ENCODE peak calls at places on chromosomes 11 and 22, in five cellular contexts. F is stimulated activated CD8-positive, alpha-beta memory T cell treated with anti-CD3 and anti-CD28 coated beads, Interleukin-15, amount 100 ng/mL, for 1 hour; D is anterior cingulate cortex; B is activated T-cell treated with anti-CD3 and anti-CD28 coated beads for 48 hours; Z is aorta. J is an unnamed sample.

GRCh38 chr11:130068986-130069683 is 559 bp upstream of the APLP2 start:
- DNase-seq in F (peak), D (peak), B (peak), Z (peak), J (no peak)

GRCh38 chr11:10674440-10674855 is 19.1 kb downstream of the IRAG1 start:
- DNase-seq in F (no peak), D (no peak), B (no peak), Z (no peak), J (no peak)

GRCh38 chr11:115178705-115179104 is 325.5 kb downstream of the CADM1 start:
- DNase-seq in F (no peak), D (no peak), B (no peak), Z (no peak), J (no peak)

GRCh38 chr11:111684259-111684658 is 81.9 kb downstream of the PPP2R1B start:
- DNase-seq in F (no peak), D (no peak), B (no peak), Z (no peak), J (no peak)

GRCh38 chr22:28171713-28172112 is 252.7 kb upstream of the PITPNB start:
- DNase-seq in F (no peak), D (no peak), B (no peak), Z (no peak), J (no peak)

GRCh38 chr11:46631676-46632075 is 14.3 kb downstream of the ATG13 start:
- DNase-seq in F (no peak), D (no peak), B (no peak), Z (no peak), J (no peak)

GRCh38 chr22:46457502-46458488 is 79.6 kb downstream of the CELSR1 start:
- DNase-seq in F (no peak), D (no peak), B (no peak), Z (peak), J (no peak)

GRCh38 chr11:13949876-13950275 is 12.6 kb upstream of the SPON1 start:
- DNase-seq in F (no peak), D (no peak), B (no peak), Z (no peak), J (no peak)

GRCh38 chr22:45608763-45609180 is 62.9 kb upstream of the ATXN10 start:
- DNase-seq in F (no peak), D (no peak), B (no peak), Z (no peak), J (no peak)

GRCh38 chr22:44628273-44628672 is 73.7 kb upstream of the PRR5 start:
- DNase-seq in F (no peak), D (no peak), B (no peak), Z (peak), J (no peak)

GRCh38 chr22:48574776-48575566 is 1252.7 kb downstream of the BRD1 start:
- DNase-seq in F (no peak), D (peak), B (peak), Z (no peak), J (no peak)

GRCh38 chr11:59551651-59552521 is 40.5 kb downstream of the OR4D9 start:
- DNase-seq in F (no peak), D (peak), B (no peak), Z (no peak), J (peak)

GRCh38 chr11:65559535-65559934 is 1.4 kb upstream of the LTBP3 start:
- DNase-seq in F (no peak), D (no peak), B (no peak), Z (no peak), J (no peak)

GRCh38 chr22:38792833-38793232 is 1.1 kb downstream of the DNAL4 start:
- DNase-seq in F (no peak), D (no peak), B (no peak), Z (no peak), J (no peak)

GRCh38 chr11:38130514-38130913 is 1532.5 kb upstream of the RAG2 start:
- DNase-seq in F (no peak), D (no peak), B (no peak), Z (no peak), J (no peak)

GRCh38 chr11:65150513-65151271 is 16.4 kb upstream of the SYVN1 start:
- DNase-seq in F (no peak), D (peak), B (peak), Z (peak), J (no peak)

GRCh38 chr11:122853971-122854446 is 15.7 kb downstream of the CRTAM start:
- DNase-seq in F (no peak), D (peak), B (no peak), Z (no peak), J (peak)

GRCh38 chr22:46531776-46532175 is 5.6 kb downstream of the CELSR1 start:
- DNase-seq in F (no peak), D (no peak), B (no peak), Z (no peak), J (no peak)

GRCh38 chr11:2348986-2349385 is 28.1 kb upstream of the CD81 start:
- DNase-seq in F (no peak), D (no peak), B (no peak), Z (no peak), J (peak)

GRCh38 chr11:27514558-27514957 is 8.0 kb upstream of the LIN7C start:
- DNase-seq in F (no peak), D (no peak), B (no peak), Z (no peak), J (no peak)

GRCh38 chr11:131584694-131585592 is 214.5 kb downstream of the NTM start:
- DNase-seq in F (no peak), D (peak), B (no peak), Z (no peak), J (peak)

GRCh38 chr11:72836111-72836510 is 21.9 kb downstream of the ATG16L2 start:
- DNase-seq in F (no peak), D (no peak), B (no peak), Z (peak), J (no peak)

GRCh38 chr11:76419896-76420295 is 24.9 kb upstream of the EMSY start:
- DNase-seq in F (no peak), D (no peak), B (no peak), Z (no peak), J (peak)

GRCh38 chr11:73399159-73400090 is 23.2 kb downstream of the RELT start:
- DNase-seq in F (no peak), D (no peak), B (no peak), Z (peak), J (no peak)

GRCh38 chr11:99555506-99555905 is 534.8 kb downstream of the CNTN5 start:
- DNase-seq in F (no peak), D (no peak), B (no peak), Z (no peak), J (no peak)

GRCh38 chr22:26751217-26751616 is 93.8 kb downstream of the MIAT start:
- DNase-seq in F (no peak), D (peak), B (no peak), Z (no peak), J (no peak)

GRCh38 chr11:14114269-14114668 is 151.7 kb downstream of the SPON1 start:
- DNase-seq in F (no peak), D (no peak), B (no peak), Z (no peak), J (no peak)

GRCh38 chr22:17214416-17215043 is 4.7 kb downstream of the ADA2 start:
- DNase-seq in F (no peak), D (no peak), B (no peak), Z (no peak), J (no peak)

GRCh38 chr11:100774859-100775258 is 87.8 kb downstream of the ARHGAP42 start:
- DNase-seq in F (no peak), D (no peak), B (no peak), Z (no peak), J (no peak)

GRCh38 chr11:26079966-26080365 is 252.0 kb upstream of the ANO3 start:
- DNase-seq in F (no peak), D (no peak), B (no peak), Z (no peak), J (no peak)

GRCh38 chr22:42172385-42173172 is 42.0 kb upstream of the CYP2D6 start:
- DNase-seq in F (no peak), D (no peak), B (no peak), Z (no peak), J (peak)

GRCh38 chr11:75840560-75840959 is 25.6 kb downstream of the UVRAG start:
- DNase-seq in F (no peak), D (no peak), B (no peak), Z (no peak), J (no peak)

J was measured in OCI-LY7.